ENCODE peak calls at places on chromosome 4, in ten cellular contexts. G is B cell, E is GM10248, V is H9, M is foreskin keratinocyte, D is WTC11, U is ovary, N is endothelial cell of umbilical vein, R is keratinocyte, J is epithelial cell of esophagus. H is an unnamed sample.

GRCh38 chr4:183097251-183098079 is 1.6 kb upstream of the WWC2 start:
- DNase-seq in N (no peak), M (peak), R (no peak), D (peak), V (peak), E (peak), U (peak), G (no peak), J (no peak), H (no peak)

GRCh38 chr4:152598454-152598853 is 62.6 kb upstream of the FBXW7 start:
- DNase-seq in R (no peak), G (no peak), N (no peak), V (no peak), M (no peak), J (no peak), U (no peak), D (no peak), E (no peak), H (no peak)

GRCh38 chr4:185865901-185866328 is 53.9 kb upstream of the SORBS2 start:
- DNase-seq in E (no peak), G (no peak), U (no peak), M (peak), R (no peak), D (no peak), J (peak), N (no peak), V (no peak), H (no peak)

GRCh38 chr4:136713140-136713539 is 819.2 kb downstream of the PCDH18 start:
- DNase-seq in N (peak), M (peak), J (peak), U (no peak), E (no peak), V (no peak), G (no peak), R (no peak), D (no peak), H (no peak)

GRCh38 chr4:15366660-15367059 is 61.2 kb upstream of the C1QTNF7 start:
- DNase-seq in V (no peak), G (no peak), R (no peak), U (no peak), D (no peak), N (no peak), J (no peak), M (no peak), E (no peak), H (peak)

GRCh38 chr4:102263024-102263787 is 82.1 kb downstream of the SLC39A8 start:
- DNase-seq in N (peak), G (peak), J (peak), V (no peak), D (no peak), R (peak), E (peak), M (peak), U (no peak), H (peak)

GRCh38 chr4:140252144-140252741 is 98.3 kb upstream of the MAML3 start:
- DNase-seq in N (peak), V (peak), E (peak), D (peak), J (peak), G (no peak), M (peak), U (peak), R (no peak), H (peak)

GRCh38 chr4:112859456-112860184 is 189.8 kb upstream of the ANK2 start:
- DNase-seq in E (no peak), V (no peak), D (no peak), G (no peak), J (no peak), R (no peak), U (no peak), M (no peak), N (no peak), H (no peak)

GRCh38 chr4:67522851-67523671 is 22.2 kb downstream of the CENPC start:
- DNase-seq in G (no peak), V (no peak), D (no peak), N (peak), E (no peak), J (peak), U (no peak), M (peak), R (no peak), H (no peak)

GRCh38 chr4:154781126-154781982 is at the start of gene RBM46:
- DNase-seq in J (no peak), R (no peak), E (no peak), V (peak), G (no peak), U (peak), D (peak), M (no peak), N (no peak), H (no peak)

GRCh38 chr4:122746485-122746965 is 14.0 kb downstream of the BBS12 start:
- DNase-seq in V (no peak), U (no peak), G (no peak), E (no peak), J (no peak), N (no peak), R (no peak), D (no peak), M (no peak), H (peak)

GRCh38 chr4:188839704-188840103 is 700.5 kb downstream of the TRIML1 start:
- DNase-seq in M (no peak), G (no peak), N (no peak), E (no peak), D (no peak), U (no peak), V (no peak), J (no peak), R (no peak), H (no peak)

GRCh38 chr4:5874811-5875465 is 17.9 kb downstream of the CRMP1 start:
- DNase-seq in R (no peak), E (no peak), G (no peak), J (peak), M (peak), N (no peak), D (peak), V (peak), U (no peak), H (no peak)

GRCh38 chr4:124903995-124904722 is 191.6 kb upstream of the ANKRD50 start:
- DNase-seq in N (peak), J (peak), U (peak), E (no peak), R (no peak), D (no peak), G (no peak), M (peak), V (no peak), H (no peak)

GRCh38 chr4:127888559-127888958 is 7.9 kb downstream of the PLK4 start:
- DNase-seq in D (no peak), M (no peak), R (no peak), J (no peak), N (no peak), E (no peak), V (no peak), U (no peak), G (no peak), H (no peak)

GRCh38 chr4:163233321-163233720 is 66.6 kb upstream of the NAF1 start:
- DNase-seq in V (no peak), E (no peak), J (peak), U (no peak), D (no peak), N (no peak), R (peak), G (no peak), M (no peak), H (no peak)

GRCh38 chr4:170868191-170868590 is 778.4 kb upstream of the AADAT start:
- DNase-seq in G (no peak), R (peak), M (peak), U (no peak), N (no peak), V (no peak), E (no peak), D (no peak), J (peak), H (no peak)

GRCh38 chr4:148284526-148285193 is 157.6 kb downstream of the NR3C2 start:
- DNase-seq in M (no peak), V (no peak), E (no peak), J (peak), G (no peak), N (peak), U (no peak), D (no peak), R (no peak), H (no peak)
- TF ChIP-seq CTCF in M (peak), V (peak), E (no peak), J (peak), G (no peak), N (no peak), U (no peak), D (no peak), R (peak), H (no peak)

DNA sequence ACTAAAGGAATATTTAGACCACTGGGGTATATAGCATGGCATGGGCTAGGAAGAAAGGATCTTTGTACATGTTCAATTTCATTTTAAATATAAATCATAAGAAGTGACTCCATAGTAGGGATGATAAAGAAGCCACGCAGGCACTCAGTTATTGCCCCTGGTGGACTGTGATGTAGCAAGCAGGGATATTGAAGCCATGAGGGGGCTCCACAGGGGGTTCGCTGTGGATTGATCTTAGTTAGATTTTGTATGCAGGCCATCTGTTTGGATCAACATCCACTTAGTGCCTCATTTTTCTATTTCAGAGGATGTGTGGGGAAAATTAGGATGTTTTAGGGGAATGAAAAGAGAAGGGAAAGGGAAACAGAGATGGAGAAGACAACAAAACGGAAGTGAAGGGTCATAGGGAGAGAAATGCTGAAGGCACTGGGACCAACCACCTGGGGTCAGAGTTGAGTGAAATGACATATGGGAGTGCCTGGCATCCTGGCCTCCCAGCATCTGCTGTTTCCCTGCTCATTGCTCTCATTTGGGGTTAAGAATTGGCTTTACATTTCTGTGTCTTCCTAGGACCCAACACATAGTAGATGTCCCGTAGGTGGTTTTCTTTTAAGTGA is 11.2 kb upstream of the FREM3 start:
- DNase-seq in V (peak), G (no peak), U (no peak), R (no peak), E (no peak), D (peak), M (no peak), N (no peak), J (no peak), H (no peak)
- TF ChIP-seq CTCF in V (peak), G (no peak), U (no peak), R (no peak), E (no peak), D (no peak), M (no peak), N (no peak), J (no peak), H (no peak)

DNA sequence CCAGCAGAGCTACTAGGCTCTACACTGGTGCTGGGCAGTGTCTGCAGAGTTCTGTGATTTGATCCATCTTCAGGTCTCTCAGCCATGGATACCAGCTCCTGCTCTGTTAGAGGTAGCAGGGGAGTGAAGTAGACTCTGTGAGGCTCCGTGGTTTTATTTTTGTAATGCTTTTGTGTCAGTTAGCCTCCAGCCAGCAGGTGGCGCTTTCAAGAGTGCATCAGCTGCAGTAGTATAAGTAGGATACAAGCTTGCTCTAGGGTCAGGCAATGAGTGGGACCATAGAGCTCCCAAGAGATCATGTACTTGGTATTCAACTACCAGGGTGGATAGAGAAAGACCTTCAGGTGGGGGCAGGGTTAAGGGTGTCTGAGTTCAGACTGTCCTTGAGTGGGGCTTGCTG is 362.5 kb upstream of the TRAM1L1 start:
- DNase-seq in M (no peak), R (no peak), V (peak), G (no peak), E (no peak), D (peak), N (no peak), U (no peak), J (peak), H (peak)
- TF ChIP-seq CTCF in M (peak), R (no peak), V (peak), G (no peak), E (peak), D (peak), N (peak), U (no peak), J (peak), H (no peak)

GRCh38 chr4:146032234-146032860 is 93.7 kb upstream of the ZNF827 start:
- DNase-seq in M (peak), E (no peak), N (no peak), U (no peak), J (no peak), G (no peak), D (no peak), R (no peak), V (peak), H (no peak)

GRCh38 chr4:146033149-146033548 is 94.5 kb upstream of the ZNF827 start:
- DNase-seq in R (no peak), U (no peak), V (peak), E (no peak), D (peak), J (peak), N (no peak), G (no peak), M (peak), H (no peak)

GRCh38 chr4:146029939-146030710 is 91.5 kb upstream of the ZNF827 start:
- DNase-seq in E (peak), U (no peak), J (no peak), M (no peak), N (no peak), R (no peak), G (peak), V (peak), D (no peak), H (peak)

GRCh38 chr4:146023334-146023967 is 84.8 kb upstream of the ZNF827 start:
- DNase-seq in U (no peak), M (no peak), E (peak), R (no peak), J (no peak), N (no peak), V (no peak), D (no peak), G (peak), H (no peak)

GRCh38 chr4:146029147-146029546 is 90.5 kb upstream of the ZNF827 start:
- DNase-seq in N (no peak), E (peak), V (no peak), J (peak), M (peak), D (no peak), U (no peak), G (no peak), R (no peak), H (no peak)
- TF ChIP-seq CTCF in N (no peak), E (peak), V (no peak), J (no peak), M (peak), D (no peak), U (no peak), G (no peak), R (peak), H (no peak)

GRCh38 chr4:65033899-65034298 is 624.6 kb upstream of the TECRL start:
- DNase-seq in J (no peak), U (no peak), R (no peak), M (no peak), G (no peak), E (no peak), D (no peak), N (no peak), V (no peak), H (no peak)
- TF ChIP-seq CTCF in J (no peak), U (no peak), R (no peak), M (peak), G (no peak), E (no peak), D (no peak), N (no peak), V (peak), H (no peak)

DNA sequence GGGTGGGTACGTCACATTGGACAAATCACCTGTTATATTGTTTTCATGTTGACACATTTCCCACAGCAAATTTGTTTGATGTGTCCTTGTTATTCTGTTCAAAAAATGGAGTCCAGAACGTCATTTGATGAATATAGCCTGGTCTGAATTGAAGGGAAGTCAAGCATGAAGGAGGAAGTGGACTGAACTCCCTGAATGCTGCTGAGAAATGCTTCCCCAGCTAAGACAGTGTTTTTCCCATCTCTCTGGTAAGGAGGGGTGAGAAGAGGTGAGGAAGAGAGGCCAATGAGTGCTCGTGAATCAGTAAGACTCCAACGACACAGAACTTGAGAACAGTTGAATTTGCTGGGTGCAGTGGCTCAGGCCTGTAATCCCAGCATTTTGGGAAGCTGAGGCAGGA is 127.4 kb downstream of the RBM47 start:
- DNase-seq in M (no peak), D (no peak), J (no peak), R (no peak), V (no peak), E (no peak), N (no peak), U (no peak), G (no peak), H (no peak)
- TF ChIP-seq CTCF in M (no peak), D (no peak), J (no peak), R (no peak), V (no peak), E (no peak), N (no peak), U (no peak), G (no peak), H (no peak)